ENCODE peak calls at places on chromosomes 5 and 9, in eight cellular contexts. One of them, this sample, is unnamed.

GRCh38 chr5:43772601-43773031 is 169.6 kb downstream of the NNT start:
- DNase-seq in PC-3: peak
- DNase-seq in NCI-H146: no peak
- DNase-seq in HEK293T: no peak
- DNase-seq in ureter: no peak
- DNase-seq in psoas muscle: no peak
- DNase-seq in CD4-positive, alpha-beta memory T cell: no peak
- DNase-seq in lung microvascular endothelial cell: peak
- DNase-seq in this sample: peak

GRCh38 chr5:120446068-120446492 is 18.0 kb upstream of the PRR16 start:
- DNase-seq in psoas muscle: no peak
- DNase-seq in HEK293T: no peak
- DNase-seq in CD4-positive, alpha-beta memory T cell: no peak
- DNase-seq in NCI-H146: no peak
- DNase-seq in PC-3: peak
- DNase-seq in ureter: no peak
- DNase-seq in lung microvascular endothelial cell: peak
- DNase-seq in this sample: peak

GRCh38 chr5:123350744-123351143 is 72.5 kb downstream of the CEP120 start:
- DNase-seq in NCI-H146: no peak
- DNase-seq in CD4-positive, alpha-beta memory T cell: no peak
- DNase-seq in HEK293T: no peak
- DNase-seq in psoas muscle: no peak
- DNase-seq in ureter: no peak
- DNase-seq in PC-3: peak
- DNase-seq in lung microvascular endothelial cell: no peak
- DNase-seq in this sample: no peak

GRCh38 chr5:139762624-139763170 is 32.9 kb upstream of the PSD2 start:
- DNase-seq in CD4-positive, alpha-beta memory T cell: no peak
- DNase-seq in HEK293T: no peak
- DNase-seq in ureter: no peak
- DNase-seq in PC-3: no peak
- DNase-seq in psoas muscle: no peak
- DNase-seq in NCI-H146: no peak
- DNase-seq in lung microvascular endothelial cell: no peak
- DNase-seq in this sample: no peak

GRCh38 chr9:87711857-87712800 is 13.8 kb upstream of the CTSL start:
- DNase-seq in lung microvascular endothelial cell: peak
- DNase-seq in psoas muscle: peak
- DNase-seq in CD4-positive, alpha-beta memory T cell: no peak
- DNase-seq in NCI-H146: no peak
- DNase-seq in PC-3: no peak
- DNase-seq in ureter: no peak
- DNase-seq in HEK293T: no peak
- DNase-seq in this sample: peak

GRCh38 chr9:89621031-89621430 is 16.2 kb downstream of the GADD45G start:
- DNase-seq in psoas muscle: no peak
- DNase-seq in ureter: no peak
- DNase-seq in PC-3: no peak
- DNase-seq in HEK293T: no peak
- DNase-seq in NCI-H146: no peak
- DNase-seq in CD4-positive, alpha-beta memory T cell: no peak
- DNase-seq in lung microvascular endothelial cell: no peak
- DNase-seq in this sample: no peak

GRCh38 chr5:59772206-59772605 is 121.3 kb downstream of the PDE4D start:
- DNase-seq in psoas muscle: no peak
- DNase-seq in NCI-H146: no peak
- DNase-seq in lung microvascular endothelial cell: no peak
- DNase-seq in ureter: no peak
- DNase-seq in PC-3: no peak
- DNase-seq in HEK293T: no peak
- DNase-seq in CD4-positive, alpha-beta memory T cell: no peak
- DNase-seq in this sample: no peak

GRCh38 chr5:147427784-147428401 is 82.0 kb downstream of the DPYSL3 start:
- DNase-seq in HEK293T: no peak
- DNase-seq in lung microvascular endothelial cell: peak
- DNase-seq in NCI-H146: no peak
- DNase-seq in CD4-positive, alpha-beta memory T cell: no peak
- DNase-seq in psoas muscle: no peak
- DNase-seq in ureter: no peak
- DNase-seq in PC-3: no peak
- DNase-seq in this sample: peak